ENCODE peak calls at places on chromosomes 11 and 22, in four cellular contexts. I, V, F and W are unnamed samples.

GRCh38 chr11:9222654-9223053 is 42.5 kb downstream of the DENND5A start:
- DNase-seq in I (no peak), V (no peak), F (no peak), W (no peak)

GRCh38 chr11:35324981-35325380 is 94.4 kb downstream of the SLC1A2 start:
- DNase-seq in I (no peak), V (no peak), F (no peak), W (no peak)

GRCh38 chr11:74138021-74138420 is 32.8 kb downstream of the C2CD3 start:
- DNase-seq in I (no peak), V (no peak), F (no peak), W (no peak)

GRCh38 chr11:57798905-57799559 is 37.4 kb downstream of the CTNND1 start:
- DNase-seq in I (no peak), V (no peak), F (no peak), W (no peak)

GRCh38 chr11:1534682-1535081 is 37.4 kb downstream of the DUSP8 start:
- DNase-seq in I (no peak), V (no peak), F (no peak), W (no peak)

GRCh38 chr11:121467965-121468364 is 15.2 kb upstream of the SORL1-AS1 start:
- DNase-seq in I (no peak), V (no peak), F (peak), W (no peak)

GRCh38 chr11:124538019-124538418 is 5.4 kb downstream of the OR8B12 start:
- DNase-seq in I (no peak), V (no peak), F (no peak), W (no peak)

GRCh38 chr11:86172894-86173293 is 71.7 kb upstream of the EED start:
- DNase-seq in I (no peak), V (no peak), F (no peak), W (no peak)

GRCh38 chr11:26230021-26230420 is 101.9 kb upstream of the ANO3 start:
- DNase-seq in I (no peak), V (no peak), F (no peak), W (no peak)

GRCh38 chr22:22618923-22619322 is 25.5 kb upstream of the GGTLC2 start:
- DNase-seq in I (no peak), V (no peak), F (no peak), W (no peak)

GRCh38 chr22:21752276-21752675 is 16.7 kb upstream of the YPEL1 start:
- DNase-seq in I (no peak), V (no peak), F (no peak), W (no peak)

GRCh38 chr11:19889531-19889930 is 176.9 kb downstream of the NAV2 start:
- DNase-seq in I (no peak), V (no peak), F (no peak), W (no peak)

GRCh38 chr11:80241766-80242165 is 800.9 kb upstream of the TENM4 start:
- DNase-seq in I (no peak), V (no peak), F (no peak), W (no peak)

GRCh38 chr11:46367244-46367915 is 14.1 kb upstream of the MDK start:
- DNase-seq in I (peak), V (no peak), F (peak), W (peak)

GRCh38 chr22:17411213-17411612 is 42.0 kb downstream of the CECR2 start:
- DNase-seq in I (no peak), V (no peak), F (no peak), W (no peak)

GRCh38 chr11:94740083-94740974 is 27.8 kb upstream of the AMOTL1 start:
- DNase-seq in I (no peak), V (no peak), F (no peak), W (peak)

GRCh38 chr22:46657996-46658947 is 38.1 kb downstream of the GRAMD4 start:
- DNase-seq in I (no peak), V (no peak), F (no peak), W (no peak)

GRCh38 chr11:11605181-11605580 is 16.6 kb downstream of the GALNT18 start:
- DNase-seq in I (no peak), V (no peak), F (no peak), W (no peak)